ENCODE peak calls at places on chromosomes 1 and 21, in eight cellular contexts. A, K, H, D, B, Y, N and R are unnamed samples. For H3K27me3 and H3K4me1, the result is how much of the 10 kb centered on the place peaks cover.

GRCh38 chr1:204709021-204709420 is 23.5 kb upstream of the LRRN2 start:
- DNase-seq in A (no peak), K (no peak), H (no peak), D (no peak), B (no peak), Y (peak), N (no peak), R (no peak)

GRCh38 chr1:109910963-109911798 is 532 bp downstream of the CSF1 start:
- DNase-seq in A (no peak), K (no peak), H (no peak), D (peak), B (no peak), Y (peak), N (no peak), R (no peak)

GRCh38 chr1:247096112-247096511 is 8.0 kb downstream of the ZNF669 start:
- DNase-seq in A (no peak), K (no peak), H (no peak), D (no peak), B (no peak), Y (no peak), N (no peak), R (no peak)

GRCh38 chr1:38888423-38889333 is 7.3 kb upstream of the GJA9 start:
- DNase-seq in A (no peak), K (no peak), H (no peak), D (no peak), B (no peak), Y (no peak), N (no peak), R (no peak)

GRCh38 chr1:66521736-66522365 is 12.1 kb upstream of the SGIP1 start:
- DNase-seq in A (no peak), K (no peak), H (no peak), D (peak), B (no peak), Y (no peak), N (no peak), R (no peak)

GRCh38 chr21:45364464-45365185 is 40.3 kb upstream of the COL18A1 start:
- DNase-seq in A (no peak), K (peak), H (peak), D (peak), B (no peak), Y (no peak), N (no peak), R (no peak)

GRCh38 chr1:58451560-58452211 is 94.8 kb downstream of the OMA1 start:
- DNase-seq in A (no peak), K (no peak), H (no peak), D (no peak), B (no peak), Y (no peak), N (no peak), R (no peak)

GRCh38 chr1:16927256-16927655 is 5.5 kb downstream of the CROCC start:
- DNase-seq in A (no peak), K (peak), H (no peak), D (no peak), B (no peak), Y (no peak), N (peak), R (no peak)

GRCh38 chr1:16398371-16398953 is 31.4 kb downstream of the SZRD1 start:
- DNase-seq in A (no peak), K (no peak), H (no peak), D (no peak), B (no peak), Y (no peak), N (no peak), R (no peak)

GRCh38 chr21:39660191-39660590 is 47.5 kb downstream of the B3GALT5 start:
- DNase-seq in A (no peak), K (no peak), H (no peak), D (peak), B (no peak), Y (no peak), N (no peak), R (no peak)

GRCh38 chr1:231634302-231635013 is 7.9 kb downstream of the DISC1 start:
- DNase-seq in A (peak), K (no peak), H (no peak), D (no peak), B (no peak), Y (no peak), N (no peak), R (no peak)

GRCh38 chr1:203086992-203087763 is 1.4 kb upstream of the MYOG start:
- DNase-seq in A (no peak), K (no peak), H (no peak), D (no peak), B (no peak), Y (peak), N (no peak), R (no peak)

GRCh38 chr1:118159578-118159977 is 25.4 kb downstream of the SPAG17 start:
- DNase-seq in A (no peak), K (no peak), H (no peak), D (peak), B (no peak), Y (no peak), N (no peak), R (no peak)

GRCh38 chr1:183403386-183403957 is 14.7 kb downstream of the NMNAT2 start:
- DNase-seq in A (no peak), K (no peak), H (no peak), D (no peak), B (no peak), Y (no peak), N (no peak), R (peak)

GRCh38 chr1:55310517-55310927 is 95.4 kb upstream of the USP24 start:
- DNase-seq in A (no peak), K (no peak), H (peak), D (peak), B (no peak), Y (peak), N (no peak), R (no peak)

GRCh38 chr1:110615548-110616130 is 9.5 kb upstream of the KCNA2 start:
- DNase-seq in A (peak), K (peak), H (peak), D (peak), B (peak), Y (peak), N (peak), R (no peak)

GRCh38 chr1:147700042-147700711 is 29.9 kb upstream of the ACP6 start:
- DNase-seq in A (peak), K (no peak), H (peak), D (peak), B (peak), Y (peak), N (peak), R (peak)

GRCh38 chr1:95236784-95237575 is 3.0 kb downstream of the RWDD3 start:
- DNase-seq in A (no peak), K (no peak), H (no peak), D (no peak), B (no peak), Y (peak), N (no peak), R (no peak)

GRCh38 chr21:27681038-27681437 is 714.1 kb upstream of the ADAMTS5 start:
- DNase-seq in A (no peak), K (no peak), H (no peak), D (peak), B (no peak), Y (no peak), N (no peak), R (no peak)

DNA sequence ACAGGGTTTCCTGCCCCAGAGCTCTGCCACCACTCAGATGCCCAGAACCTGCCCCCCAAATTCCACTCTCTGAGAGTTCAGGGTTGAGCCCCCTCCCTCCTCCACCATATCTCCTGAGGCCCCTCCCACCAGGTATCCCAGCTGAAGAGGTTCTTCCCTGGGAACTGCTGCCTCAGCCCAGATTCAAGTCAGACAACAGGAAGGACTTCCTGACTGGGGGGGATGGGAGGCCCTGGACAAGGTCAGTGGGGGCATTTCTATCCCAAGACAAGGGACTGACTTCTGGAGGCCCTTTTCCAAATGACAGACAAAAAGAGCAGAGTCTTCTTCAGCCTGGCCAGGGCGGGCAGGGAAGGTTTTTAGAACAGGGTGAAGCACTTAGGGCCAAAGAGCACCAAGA is 24.1 kb upstream of the TENT5B start:
- DNase-seq in A (no peak), K (peak), H (no peak), D (no peak), B (no peak), Y (no peak), N (no peak), R (no peak)
- H3K27ac ChIP-seq in A (no peak), K (no peak), H (no peak), D (no peak), B (no peak), Y (no peak), N (no peak), R (no peak)

DNA sequence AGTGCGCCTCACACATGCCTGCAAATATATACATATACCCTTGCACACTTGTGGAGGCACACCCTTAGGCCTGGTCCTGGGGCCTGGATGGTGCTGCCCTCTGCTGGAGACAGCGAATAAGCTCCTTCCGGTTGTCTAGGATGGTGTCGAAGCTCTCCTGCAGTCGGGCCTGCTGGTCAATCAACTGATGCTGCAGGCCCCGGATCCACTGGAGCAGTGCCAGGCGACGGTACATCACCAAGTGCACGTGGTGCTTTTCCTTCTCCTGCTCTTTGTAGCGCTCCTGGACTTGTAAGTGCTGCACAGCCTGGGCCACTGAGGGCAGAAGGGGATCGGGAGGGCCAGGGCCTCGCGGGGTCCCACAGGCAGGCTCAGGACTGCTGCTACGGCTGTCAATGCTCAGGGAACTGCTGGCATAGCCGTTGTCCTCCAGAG is 3.1 kb downstream of the C1orf216 start:
- DNase-seq in A (peak), K (peak), H (peak), D (peak), B (peak), Y (peak), N (peak), R (no peak)
- H3K27me3 ChIP-seq in A (under half), K (under half), H (under half), D (under half), B (under half), Y (under half), N (under half), R (under half)

GRCh38 chr1:225767591-225768540 is 9.8 kb upstream of the SRP9 start:
- DNase-seq in A (peak), K (peak), H (peak), D (peak), B (no peak), Y (peak), N (peak), R (no peak)

GRCh38 chr1:225768662-225769426 is 8.8 kb upstream of the SRP9 start:
- DNase-seq in A (no peak), K (no peak), H (no peak), D (no peak), B (no peak), Y (peak), N (no peak), R (no peak)

GRCh38 chr1:225769687-225770086 is 7.9 kb upstream of the SRP9 start:
- DNase-seq in A (peak), K (no peak), H (no peak), D (no peak), B (no peak), Y (no peak), N (no peak), R (no peak)

GRCh38 chr1:225765982-225766674 is 11.5 kb upstream of the SRP9 start:
- DNase-seq in A (no peak), K (no peak), H (no peak), D (no peak), B (no peak), Y (no peak), N (no peak), R (no peak)

DNA sequence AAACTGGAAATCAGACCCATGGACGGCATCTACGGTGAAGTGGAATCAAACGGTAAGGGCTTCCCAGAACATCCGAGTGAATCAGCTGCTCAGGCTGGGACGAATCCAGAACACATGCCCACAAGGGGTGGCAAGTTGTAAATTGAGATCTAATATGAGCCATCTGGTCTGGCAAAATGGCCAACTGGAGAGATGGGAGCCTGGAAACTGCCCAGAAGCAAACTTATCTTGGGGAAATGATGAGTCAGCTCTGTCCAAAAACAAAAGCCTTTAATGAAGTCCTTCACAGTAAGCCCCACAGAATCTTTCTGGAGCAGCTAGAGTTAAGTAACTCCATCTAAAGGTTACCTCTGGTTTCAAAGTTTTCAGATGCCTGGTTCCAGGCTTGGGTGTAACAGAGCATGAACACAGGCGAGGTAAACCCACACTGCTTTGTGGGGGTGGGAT is 10.6 kb upstream of the SRP9 start:
- DNase-seq in A (no peak), K (peak), H (peak), D (peak), B (no peak), Y (no peak), N (no peak), R (no peak)
- H3K4me1 ChIP-seq in A (under half), K (under half), H (under half), D (half or more), B (under half), Y (under half), N (half or more), R (under half)

GRCh38 chr21:29208044-29208665 is 77.7 kb downstream of the MAP3K7CL start:
- DNase-seq in A (no peak), K (no peak), H (no peak), D (no peak), B (no peak), Y (no peak), N (no peak), R (no peak)
- H3K27ac ChIP-seq in A (no peak), K (peak), H (peak), D (peak), B (no peak), Y (no peak), N (peak), R (no peak)